ENCODE peak calls at places on chromosomes 11 and 22, in nine cellular contexts. H, F, R, O, M, V, U, Y and T are unnamed samples.

GRCh38 chr22:44453441-44454112 is 44.5 kb downstream of the RTL6 start:
- DNase-seq in O (no peak), V (no peak), R (no peak), F (no peak), M (no peak), H (no peak), U (no peak), Y (no peak), T (no peak)

GRCh38 chr11:75022289-75022688 is 33.6 kb downstream of the NEU3 start:
- DNase-seq in U (no peak), M (no peak), O (no peak), F (no peak), R (no peak), H (no peak), Y (no peak), V (no peak), T (no peak)

GRCh38 chr11:72848846-72849466 is 34.7 kb downstream of the ATG16L2 start:
- DNase-seq in Y (peak), F (no peak), U (no peak), V (no peak), O (peak), H (no peak), R (peak), M (peak), T (peak)

GRCh38 chr11:59173964-59174663 is 2.2 kb downstream of the DTX4 start:
- DNase-seq in O (no peak), M (no peak), U (no peak), R (no peak), F (no peak), V (no peak), H (no peak), Y (peak), T (peak)

GRCh38 chr11:65064847-65065240 is 6.5 kb upstream of the NAALADL1 start:
- DNase-seq in F (no peak), V (no peak), R (no peak), M (no peak), H (no peak), Y (no peak), O (no peak), U (no peak), T (no peak)

GRCh38 chr11:59999732-60000131 is 17.2 kb upstream of the OOSP4B start:
- DNase-seq in O (no peak), F (no peak), H (no peak), V (no peak), Y (no peak), U (no peak), R (no peak), M (no peak), T (no peak)

GRCh38 chr11:14519692-14520085 is 497 bp downstream of the PSMA1 start:
- DNase-seq in U (peak), R (no peak), V (no peak), M (no peak), F (no peak), H (no peak), O (no peak), Y (no peak), T (peak)

GRCh38 chr11:20355221-20356219 is 8.0 kb upstream of the HTATIP2 start:
- DNase-seq in Y (peak), F (no peak), O (no peak), H (no peak), U (no peak), R (peak), V (no peak), M (peak), T (peak)

GRCh38 chr22:42313804-42314581 is 43.5 kb upstream of the TCF20 start:
- DNase-seq in U (no peak), O (no peak), V (peak), H (no peak), M (peak), F (no peak), R (peak), Y (peak), T (peak)

GRCh38 chr11:1888347-1888753 is 3.3 kb downstream of the PRR33 start:
- DNase-seq in F (no peak), R (no peak), H (no peak), U (no peak), Y (no peak), V (no peak), O (no peak), M (no peak), T (no peak)

GRCh38 chr22:25747245-25747944 is 5.4 kb downstream of the MYO18B start:
- DNase-seq in F (peak), V (no peak), O (peak), H (no peak), Y (peak), R (no peak), U (no peak), M (peak), T (peak)

GRCh38 chr11:47518212-47518959 is 34.5 kb downstream of the CELF1 start:
- DNase-seq in H (no peak), M (no peak), V (no peak), R (no peak), F (no peak), U (no peak), O (no peak), Y (no peak), T (no peak)

GRCh38 chr11:45736424-45736823 is 68.5 kb upstream of the SLC35C1 start:
- DNase-seq in U (no peak), Y (peak), F (no peak), M (no peak), H (no peak), O (peak), R (no peak), V (no peak), T (peak)

GRCh38 chr22:20588843-20589581 is 81.6 kb downstream of the MED15 start:
- DNase-seq in R (no peak), F (no peak), Y (no peak), M (no peak), H (no peak), V (no peak), O (no peak), U (no peak), T (no peak)

GRCh38 chr22:25838960-25839741 is 97.2 kb downstream of the MYO18B start:
- DNase-seq in F (no peak), O (no peak), V (no peak), R (no peak), U (no peak), M (no peak), Y (no peak), H (no peak), T (no peak)

GRCh38 chr22:17920145-17920605 is 104.2 kb downstream of the MICAL3 start:
- DNase-seq in R (no peak), F (no peak), U (no peak), Y (peak), O (no peak), M (no peak), H (no peak), V (no peak), T (peak)

GRCh38 chr11:57482782-57483569 is 22.6 kb downstream of the RTN4RL2 start:
- DNase-seq in O (peak), M (no peak), V (peak), H (no peak), R (peak), Y (no peak), F (no peak), U (peak), T (peak)

GRCh38 chr11:123260511-123261211 is 65.6 kb upstream of the CLMP start:
- DNase-seq in R (no peak), Y (peak), M (no peak), H (no peak), O (no peak), V (no peak), U (no peak), F (no peak), T (no peak)

GRCh38 chr11:65424200-65425104 is 1.9 kb downstream of the NEAT1 start:
- DNase-seq in H (no peak), O (no peak), Y (peak), V (no peak), R (peak), M (peak), F (no peak), U (no peak), T (peak)

GRCh38 chr11:109026891-109027489 is 362.1 kb downstream of the DDX10 start:
- DNase-seq in H (no peak), M (peak), F (no peak), U (no peak), V (no peak), O (no peak), Y (peak), R (no peak), T (peak)

GRCh38 chr11:444397-445144 is 2.8 kb upstream of the ANO9 start:
- DNase-seq in U (no peak), M (peak), O (no peak), Y (peak), F (no peak), V (no peak), H (no peak), R (no peak), T (peak)

GRCh38 chr11:121557348-121557747 is 104.6 kb upstream of the SORL1-AS1 start:
- DNase-seq in U (no peak), O (no peak), F (no peak), R (no peak), M (peak), H (no peak), V (no peak), Y (no peak), T (peak)

GRCh38 chr22:20283674-20284066 is 15.6 kb upstream of the RTN4R start:
- DNase-seq in M (no peak), H (no peak), R (no peak), O (no peak), V (no peak), Y (no peak), U (no peak), F (no peak), T (no peak)

GRCh38 chr11:132888226-132888625 is 644.1 kb downstream of the OPCML start:
- DNase-seq in R (no peak), V (no peak), O (no peak), H (no peak), U (no peak), F (no peak), Y (peak), M (no peak), T (peak)

GRCh38 chr22:33922268-33922667 is 2.0 kb upstream of the LARGE1 start:
- DNase-seq in M (no peak), H (no peak), F (no peak), V (no peak), U (no peak), Y (peak), O (no peak), R (no peak), T (peak)

GRCh38 chr11:44939673-44940072 is 11.0 kb downstream of the TP53I11 start:
- DNase-seq in R (no peak), V (no peak), M (no peak), F (no peak), Y (peak), U (no peak), H (no peak), O (no peak), T (no peak)

GRCh38 chr11:4797212-4797611 is 7.0 kb downstream of the OR52R1 start:
- DNase-seq in Y (no peak), M (no peak), R (no peak), U (no peak), F (no peak), H (no peak), V (no peak), O (no peak), T (no peak)

GRCh38 chr11:132158091-132158490 is 787.7 kb downstream of the NTM start:
- DNase-seq in Y (peak), V (no peak), O (peak), M (no peak), H (no peak), R (no peak), F (no peak), U (no peak), T (peak)

GRCh38 chr11:6474806-6475500 is 1.2 kb upstream of the TRIM3 start:
- DNase-seq in U (no peak), O (no peak), V (no peak), F (no peak), R (no peak), Y (peak), M (no peak), H (no peak), T (peak)